ENCODE peak calls at places on chromosomes 13 and 19, in four cellular contexts. T, J, U and H are unnamed samples.

GRCh38 chr13:114011226-114011625 is 37.4 kb upstream of the C13orf46 start:
- DNase-seq in T (no peak), J (no peak), U (no peak), H (no peak)

GRCh38 chr19:10069046-10069445 is 17.1 kb upstream of the SHFL start:
- DNase-seq in U (no peak), J (no peak), T (no peak), H (no peak)

GRCh38 chr19:31543456-31543855 is 194.2 kb upstream of the TSHZ3 start:
- DNase-seq in U (no peak), J (no peak), T (peak; percentile 3), H (no peak)

GRCh38 chr13:52665325-52665724 is 12.7 kb downstream of the SUGT1 start:
- DNase-seq in T (no peak), J (no peak), U (no peak), H (no peak)

GRCh38 chr19:2787115-2787514 is 1.8 kb downstream of the THOP1 start:
- DNase-seq in J (no peak), U (no peak), T (no peak), H (no peak)

GRCh38 chr19:31408460-31409124 is 59.4 kb upstream of the TSHZ3 start:
- DNase-seq in J (no peak), U (no peak), T (peak; percentile 33), H (no peak)

GRCh38 chr19:48680436-48681126 is 7.8 kb upstream of the NTN5 start:
- DNase-seq in T (no peak), U (no peak), J (no peak), H (no peak)

GRCh38 chr19:45186509-45187334 is 8.1 kb downstream of the BLOC1S3 start:
- DNase-seq in J (no peak), U (no peak), T (no peak), H (no peak)

GRCh38 chr19:32337176-32337808 is 8.1 kb upstream of the ZNF507 start:
- DNase-seq in T (no peak), J (no peak), U (no peak), H (no peak)

GRCh38 chr13:30577381-30577780 is 40.3 kb upstream of the USPL1 start:
- DNase-seq in J (no peak), U (no peak), T (no peak), H (no peak)
- H3K27ac ChIP-seq in J (no peak overlapping the region), U (no peak overlapping the region), T (no peak overlapping the region), H (no peak overlapping the region)

GRCh38 chr13:32504263-32504662 is 34.3 kb downstream of the N4BP2L2 start:
- DNase-seq in J (no peak), T (no peak), U (no peak), H (no peak)

GRCh38 chr13:32504876-32505275 is 33.7 kb downstream of the N4BP2L2 start:
- DNase-seq in T (no peak), U (no peak), J (no peak), H (no peak)

GRCh38 chr13:32501058-32501457 is 37.5 kb downstream of the N4BP2L2 start:
- DNase-seq in J (no peak), U (no peak), T (no peak), H (no peak)

GRCh38 chr13:32499538-32500210 is 38.9 kb downstream of the N4BP2L2 start:
- DNase-seq in T (no peak), U (no peak), J (no peak), H (no peak)

GRCh38 chr13:32503727-32504126 is 34.9 kb downstream of the N4BP2L2 start:
- DNase-seq in J (no peak), T (no peak), U (no peak), H (no peak)
- H3K4me1 ChIP-seq in J (no peaks in the 10 kb centered on the region), T (no peaks in the 10 kb centered on the region), U (peaks cover 11% of the 10 kb centered on the region), H (no peaks in the 10 kb centered on the region)

DNA sequence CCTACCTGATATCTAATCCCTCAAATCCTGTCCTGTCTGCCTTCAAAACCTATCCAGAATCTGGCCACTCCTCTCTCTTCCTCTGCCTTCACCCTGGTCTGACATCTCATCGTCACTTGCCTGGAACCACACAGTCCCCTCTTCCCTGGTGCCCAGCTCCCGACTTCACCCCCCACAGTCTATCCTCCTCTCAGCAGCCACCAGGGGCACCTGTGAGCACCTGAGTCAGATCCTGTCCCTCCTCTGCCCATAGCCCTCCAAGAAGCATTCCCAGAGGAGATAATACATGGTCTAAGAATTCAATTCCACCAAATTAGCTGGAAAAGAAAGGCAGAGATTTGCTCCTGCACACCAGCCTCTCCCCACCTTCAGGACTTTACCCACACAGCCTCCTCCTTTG is 48.9 kb downstream of the ZNRF4 start:
- DNase-seq in J (no peak), U (no peak), T (no peak), H (no peak)
- TF ChIP-seq CTCF in J (no peak), U (no peak), T (no peak), H (no peak)

GRCh38 chr13:29946093-29946492 is 95.7 kb upstream of the UBL3 start:
- DNase-seq in T (no peak), U (no peak), J (no peak), H (no peak)
- H3K27ac ChIP-seq in T (no peak overlapping the region), U (no peak overlapping the region), J (no peak overlapping the region), H (no peak overlapping the region)

DNA sequence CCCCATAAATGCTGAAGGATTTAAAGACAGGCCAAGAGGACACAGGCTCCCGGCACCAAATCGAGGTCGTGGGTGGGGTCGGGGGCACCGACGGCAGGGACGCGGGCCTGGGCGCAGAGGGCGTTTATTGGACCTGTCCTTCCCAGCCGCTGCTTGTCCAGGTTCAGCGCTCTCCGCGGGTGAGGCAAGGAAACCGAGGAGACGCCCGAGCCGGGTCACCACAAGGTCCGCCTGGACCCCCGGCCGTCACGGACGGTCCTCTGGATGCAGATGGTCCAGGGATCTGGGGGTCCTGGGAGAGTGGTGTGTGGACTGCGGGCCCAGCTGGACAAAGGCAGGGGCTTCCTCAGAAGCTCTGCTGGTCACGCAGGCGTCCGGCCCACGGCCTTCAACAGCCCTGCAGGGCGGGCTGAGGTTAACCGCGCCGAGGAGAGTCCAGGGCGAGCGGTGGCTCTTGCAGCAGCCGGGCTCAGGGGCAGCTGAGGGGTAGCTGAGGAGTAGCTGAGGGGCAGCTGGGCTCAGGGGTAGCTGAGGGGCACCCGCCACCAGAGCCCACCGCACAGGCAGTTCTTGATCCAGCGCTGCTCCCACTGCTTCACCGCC is 8.5 kb downstream of the CFD start:
- DNase-seq in T (no peak), J (no peak), U (no peak), H (no peak)
- H3K4me1 ChIP-seq in T (no peaks in the 10 kb centered on the region), J (peaks cover 4% of the 10 kb centered on the region), U (peaks cover 54% of the 10 kb centered on the region), H (peaks cover 6% of the 10 kb centered on the region)

GRCh38 chr19:49939721-49940481 is 10.6 kb upstream of the NUP62 start:
- DNase-seq in J (no peak), U (no peak), T (no peak), H (no peak)
- TF ChIP-seq CTCF in J (no peak), U (no peak), T (no peak), H (no peak)